ENCODE peak calls at places on chromosomes 6 and 20, in seven cellular contexts. L, O, S, G, V, M and H are unnamed samples.
A peak's percentile ranks its signal among the peaks of the same experiment; 100 is the strongest.

GRCh38 chr6:139369568-139370046 is 4.8 kb downstream of the CITED2 start:
- DNase-seq in G (no peak), O (no peak), L (no peak), V (no peak), M (no peak), S (no peak), H (peak; percentile 33)

GRCh38 chr6:44010411-44011349 is 116.6 kb downstream of the MRPL14 start:
- DNase-seq in O (no peak), M (no peak), V (no peak), G (peak; percentile 51), L (no peak), S (no peak), H (no peak)

GRCh38 chr6:11341867-11342266 is 109.4 kb upstream of the NEDD9 start:
- DNase-seq in G (no peak), S (no peak), V (no peak), O (no peak), L (no peak), M (no peak), H (no peak)

GRCh38 chr6:138814179-138814834 is 18.4 kb downstream of the ECT2L start:
- DNase-seq in M (no peak), G (no peak), O (no peak), L (no peak), S (no peak), V (no peak), H (no peak)

GRCh38 chr6:142374965-142375733 is 73.3 kb downstream of the ADGRG6 start:
- DNase-seq in O (no peak), S (no peak), G (no peak), L (no peak), M (peak; percentile 13), V (no peak), H (no peak)

GRCh38 chr6:149897015-149897697 is 757 bp downstream of the RAET1E start:
- DNase-seq in V (no peak), L (no peak), M (peak; percentile 78), S (no peak), O (no peak), G (peak; percentile 92), H (no peak)

GRCh38 chr20:33231237-33231636 is 4.6 kb upstream of the BPIFA1 start:
- DNase-seq in G (no peak), V (no peak), L (no peak), O (no peak), M (no peak), S (no peak), H (no peak)

GRCh38 chr6:5190467-5190866 is 70.3 kb downstream of the LYRM4 start:
- DNase-seq in L (no peak), S (no peak), V (no peak), G (no peak), M (no peak), O (no peak), H (no peak)

GRCh38 chr20:48709744-48710143 is 118.1 kb downstream of the PREX1 start:
- DNase-seq in V (no peak), G (no peak), S (no peak), O (no peak), M (no peak), L (no peak), H (no peak)

GRCh38 chr6:111358454-111358853 is 124.6 kb downstream of the REV3L start:
- DNase-seq in M (no peak), S (no peak), V (no peak), L (no peak), G (no peak), O (no peak), H (no peak)

GRCh38 chr6:67593247-67593646 is 1041.8 kb upstream of the ADGRB3 start:
- DNase-seq in O (no peak), G (no peak), L (no peak), S (no peak), V (no peak), M (no peak), H (no peak)

GRCh38 chr6:117573006-117573680 is 29.2 kb downstream of the GOPC start:
- DNase-seq in S (no peak), M (no peak), O (no peak), G (no peak), V (no peak), L (no peak), H (no peak)

GRCh38 chr6:129759851-129760595 is 50.0 kb upstream of the ARHGAP18 start:
- DNase-seq in O (no peak), S (no peak), G (no peak), V (no peak), L (no peak), M (no peak), H (no peak)

GRCh38 chr6:44003345-44004061 is 123.7 kb downstream of the MRPL14 start:
- DNase-seq in G (no peak), O (no peak), V (no peak), S (no peak), M (no peak), L (peak; percentile 11), H (peak; percentile 67)

GRCh38 chr6:70282906-70283461 is 19.9 kb downstream of the COL9A1 start:
- DNase-seq in M (no peak), O (no peak), L (no peak), G (no peak), V (no peak), S (no peak), H (no peak)

GRCh38 chr6:22102671-22103070 is 194.2 kb downstream of the PRL start:
- DNase-seq in S (no peak), V (no peak), L (no peak), M (no peak), O (no peak), G (no peak), H (peak; percentile 13)

GRCh38 chr6:150788135-150788534 is 77.4 kb upstream of the MTHFD1L start:
- DNase-seq in V (no peak), M (no peak), G (no peak), S (no peak), O (no peak), L (no peak), H (no peak)

GRCh38 chr20:17345321-17345720 is 118.5 kb downstream of the PCSK2 start:
- DNase-seq in M (no peak), G (no peak), S (no peak), V (no peak), L (no peak), O (no peak), H (no peak)